ENCODE peak calls at places on chromosomes 11 and 22, in seven cellular contexts. F is MM.1S, Y is K562, T is tibial nerve, K is adrenal gland, U is tibial artery, L is keratinocyte. N is an unnamed sample. For H3K4me1 and H3K9me3, the result is how much of the 10 kb centered on the place peaks cover.

GRCh38 chr11:36149538-36150242 is 139.5 kb downstream of the COMMD9 start:
- DNase-seq in F (peak), Y (peak), T (peak), K (peak), U (peak), L (peak), N (no peak)

GRCh38 chr11:8833568-8834275 is 77.3 kb upstream of the AKIP1 start:
- DNase-seq in F (no peak), Y (no peak), T (no peak), K (no peak), U (no peak), L (no peak), N (no peak)

GRCh38 chr11:130178441-130178971 is 18.9 kb downstream of the ST14 start:
- DNase-seq in F (peak), Y (no peak), T (no peak), K (no peak), U (no peak), L (no peak), N (no peak)

GRCh38 chr11:124897681-124898680 is at the start of gene ROBO4:
- DNase-seq in F (no peak), Y (no peak), T (peak), K (peak), U (peak), L (peak), N (no peak)

GRCh38 chr11:76610371-76610770 is 60.2 kb downstream of the LRRC32 start:
- DNase-seq in F (no peak), Y (no peak), T (no peak), K (no peak), U (no peak), L (no peak), N (no peak)

GRCh38 chr11:114416441-114416928 is 16.0 kb downstream of the RBM7 start:
- DNase-seq in F (no peak), Y (no peak), T (no peak), K (no peak), U (no peak), L (peak), N (no peak)

GRCh38 chr22:45709866-45710265 is 38.2 kb downstream of the ATXN10 start:
- DNase-seq in F (no peak), Y (no peak), T (no peak), K (no peak), U (no peak), L (no peak), N (no peak)

GRCh38 chr11:35621620-35622019 is 3.4 kb downstream of the FJX1 start:
- DNase-seq in F (no peak), Y (no peak), T (no peak), K (no peak), U (no peak), L (no peak), N (no peak)

GRCh38 chr22:49492756-49493251 is 334.9 kb downstream of the BRD1 start:
- DNase-seq in F (no peak), Y (no peak), T (no peak), K (no peak), U (no peak), L (no peak), N (no peak)

GRCh38 chr11:3104961-3105790 is 48.0 kb upstream of the CARS1 start:
- DNase-seq in F (no peak), Y (no peak), T (no peak), K (peak), U (no peak), L (no peak), N (no peak)

GRCh38 chr22:40215266-40215665 is 37.5 kb downstream of the TNRC6B start:
- DNase-seq in F (no peak), Y (no peak), T (no peak), K (peak), U (peak), L (no peak), N (no peak)

GRCh38 chr22:19085233-19086043 is 36.8 kb downstream of the DGCR2 start:
- DNase-seq in F (peak), Y (peak), T (no peak), K (no peak), U (no peak), L (no peak), N (no peak)

GRCh38 chr22:49052023-49052538 is 775.6 kb downstream of the BRD1 start:
- DNase-seq in F (no peak), Y (peak), T (no peak), K (no peak), U (peak), L (no peak), N (no peak)

GRCh38 chr11:114075891-114076441 is 16.5 kb downstream of the ZBTB16 start:
- DNase-seq in F (no peak), Y (peak), T (no peak), K (peak), U (no peak), L (no peak), N (no peak)

GRCh38 chr11:76577199-76577920 is 93.2 kb downstream of the LRRC32 start:
- DNase-seq in F (no peak), Y (no peak), T (no peak), K (peak), U (no peak), L (peak), N (no peak)

GRCh38 chr22:35484651-35485372 is 55.8 kb upstream of the RASD2 start:
- DNase-seq in F (no peak), Y (no peak), T (no peak), K (no peak), U (no peak), L (no peak), N (no peak)

GRCh38 chr11:110909331-110909730 is 197.1 kb upstream of the ARHGAP20 start:
- DNase-seq in F (no peak), Y (no peak), T (no peak), K (no peak), U (no peak), L (no peak), N (no peak)

GRCh38 chr22:31932863-31933262 is 11.5 kb upstream of the YWHAH start:
- DNase-seq in F (no peak), Y (no peak), T (no peak), K (no peak), U (no peak), L (no peak), N (no peak)

GRCh38 chr22:35608088-35608487 is 9.0 kb downstream of the MB start:
- DNase-seq in F (no peak), Y (no peak), T (no peak), K (no peak), U (no peak), L (no peak), N (no peak)

GRCh38 chr11:37812281-37812880 is 1214.3 kb upstream of the RAG2 start:
- DNase-seq in F (no peak), Y (peak), T (no peak), K (no peak), U (no peak), L (no peak), N (no peak)

GRCh38 chr11:95266751-95267374 is 35.9 kb upstream of the SESN3 start:
- DNase-seq in F (no peak), Y (no peak), T (peak), K (no peak), U (peak), L (no peak), N (no peak)

GRCh38 chr11:130415719-130416536 is 12.5 kb downstream of the ADAMTS8 start:
- DNase-seq in F (no peak), Y (no peak), T (no peak), K (no peak), U (no peak), L (no peak), N (no peak)

GRCh38 chr11:41003339-41003992 is 456.0 kb downstream of the LRRC4C start:
- DNase-seq in F (no peak), Y (no peak), T (no peak), K (no peak), U (no peak), L (no peak), N (no peak)

GRCh38 chr11:86784247-86784681 is 16.1 kb upstream of the PRSS23 start:
- DNase-seq in F (no peak), Y (no peak), T (no peak), K (no peak), U (no peak), L (no peak), N (no peak)

GRCh38 chr11:135023499-135023898 is 611.5 kb upstream of the B3GAT1 start:
- DNase-seq in F (no peak), Y (no peak), T (no peak), K (no peak), U (no peak), L (no peak), N (no peak)

GRCh38 chr11:130785376-130786110 is 130.7 kb downstream of the SNX19 start:
- DNase-seq in F (no peak), Y (peak), T (no peak), K (no peak), U (no peak), L (no peak), N (no peak)

GRCh38 chr11:124874571-124875255 is 9.5 kb downstream of the ROBO3 start:
- DNase-seq in F (no peak), Y (no peak), T (no peak), K (peak), U (no peak), L (no peak), N (no peak)

GRCh38 chr11:16902182-16902581 is 112.0 kb downstream of the PLEKHA7 start:
- DNase-seq in F (no peak), Y (no peak), T (no peak), K (no peak), U (no peak), L (no peak), N (no peak)

GRCh38 chr22:27863001-27863400 is 56.1 kb downstream of the PITPNB start:
- DNase-seq in F (no peak), Y (no peak), T (no peak), K (no peak), U (no peak), L (no peak), N (no peak)
- H3K27ac ChIP-seq in F (no peak), Y (no peak), T (no peak), K (no peak), U (peak), L (no peak), N (no peak)

GRCh38 chr11:12140186-12140938 is 30.0 kb downstream of the MICAL2 start:
- DNase-seq in F (no peak), Y (no peak), T (no peak), K (no peak), U (no peak), L (no peak), N (no peak)

GRCh38 chr11:12139144-12139881 is 28.9 kb downstream of the MICAL2 start:
- DNase-seq in F (no peak), Y (no peak), T (no peak), K (no peak), U (peak), L (no peak), N (no peak)

GRCh38 chr11:12142909-12143308 is 32.5 kb downstream of the MICAL2 start:
- DNase-seq in F (no peak), Y (no peak), T (no peak), K (no peak), U (no peak), L (no peak), N (no peak)

GRCh38 chr11:12142179-12142578 is 31.8 kb downstream of the MICAL2 start:
- DNase-seq in F (no peak), Y (no peak), T (no peak), K (no peak), U (no peak), L (no peak), N (no peak)

GRCh38 chr11:12141283-12141682 is 30.9 kb downstream of the MICAL2 start:
- DNase-seq in F (peak), Y (no peak), T (no peak), K (no peak), U (no peak), L (no peak), N (no peak)
- H3K4me1 ChIP-seq in F (under half), Y (under half), T (under half), K (under half), U (half or more), L (under half), N (half or more)

GRCh38 chr11:70007796-70008195 is 70.3 kb upstream of the ANO1 start:
- DNase-seq in F (no peak), Y (no peak), T (no peak), K (no peak), U (no peak), L (no peak), N (no peak)
- H3K9me3 ChIP-seq in F (under half), Y (under half), T (under half), K (under half), U (under half), L (under half), N (under half)

DNA sequence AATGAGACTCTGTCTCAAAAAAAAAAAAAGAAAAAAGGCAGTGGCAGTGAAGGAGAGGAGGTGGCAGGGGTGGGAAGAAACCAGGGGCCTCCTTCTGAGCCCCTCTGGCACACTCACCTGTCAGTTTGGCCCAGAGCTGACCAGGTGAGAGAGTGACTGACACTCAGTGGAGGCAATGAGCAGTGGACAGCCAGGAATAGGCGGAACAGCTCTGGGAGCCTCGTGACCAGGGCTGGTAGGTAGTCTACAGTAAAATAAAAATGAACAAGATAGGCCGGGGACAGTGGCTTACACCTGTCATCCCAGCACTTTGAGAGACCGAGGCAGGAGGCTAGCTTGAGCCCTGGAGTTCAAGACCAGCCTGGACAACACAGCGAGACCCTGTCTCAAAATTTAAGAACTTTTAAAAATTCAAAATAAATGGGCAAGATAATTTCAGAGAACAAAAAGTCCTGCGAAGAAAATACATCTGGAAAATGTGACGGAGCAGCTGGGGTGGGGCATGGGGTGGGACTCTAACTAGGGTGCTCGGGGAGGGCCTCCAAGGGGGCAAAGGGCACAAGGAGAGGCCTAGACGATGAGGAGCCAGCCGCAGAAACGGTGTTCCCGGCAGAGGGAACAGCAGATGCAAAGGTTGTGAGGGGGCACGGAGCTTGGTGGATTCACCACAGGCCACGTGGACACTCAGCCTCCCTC is 3.8 kb upstream of the PDXP start:
- DNase-seq in F (no peak), Y (no peak), T (no peak), K (no peak), U (no peak), L (no peak), N (no peak)
- H3K27ac ChIP-seq in F (no peak), Y (no peak), T (peak), K (no peak), U (no peak), L (no peak), N (no peak)

DNA sequence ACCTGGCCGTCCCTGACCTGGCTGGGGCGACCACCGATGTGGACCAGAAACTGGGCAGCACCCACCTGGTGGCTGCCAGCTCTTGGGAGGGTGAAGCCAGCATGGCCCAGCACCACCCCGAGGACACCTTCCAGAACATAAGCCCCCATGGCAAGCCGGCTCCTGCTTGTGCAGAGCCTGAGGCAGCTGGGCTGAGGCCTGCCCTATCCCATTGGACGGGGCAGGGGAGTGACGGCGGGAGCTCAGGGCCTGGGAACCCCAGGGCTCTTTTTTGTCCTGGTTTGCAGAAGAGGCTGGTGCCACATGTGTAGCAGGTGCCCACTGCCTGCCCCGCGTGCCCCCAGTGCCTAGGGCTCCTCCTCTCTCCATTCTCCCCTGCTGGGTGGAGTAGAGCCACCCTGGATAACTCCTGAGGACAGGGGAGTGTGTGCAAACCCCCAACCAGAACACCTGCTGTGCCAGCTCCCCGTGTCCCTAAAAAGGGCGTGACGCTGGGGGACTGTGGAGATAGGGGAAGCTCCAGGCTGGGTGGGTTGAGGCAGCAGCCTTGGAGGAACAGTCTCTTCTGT is 12.0 kb downstream of the DUSP8 start:
- DNase-seq in F (no peak), Y (no peak), T (no peak), K (no peak), U (no peak), L (no peak), N (peak)
- H3K4me1 ChIP-seq in F (under half), Y (half or more), T (under half), K (under half), U (half or more), L (under half), N (under half)